ENCODE peak calls at places on chromosomes 12 and 14, in six cellular contexts. X, U, N, C, I and W are unnamed samples.

GRCh38 chr12:89882051-89882450 is 173.4 kb upstream of the ATP2B1 start:
- DNase-seq in I (no peak), X (no peak), N (no peak), U (no peak), C (peak; percentile 53), W (peak; percentile 61)

GRCh38 chr14:36659822-36660735 is 1.6 kb upstream of the PAX9 start:
- DNase-seq in X (no peak), C (no peak), U (no peak), N (no peak), I (no peak), W (no peak)

GRCh38 chr14:31954991-31955390 is 122.1 kb upstream of the ARHGAP5 start:
- DNase-seq in U (no peak), N (no peak), X (no peak), C (peak; percentile 39), I (no peak), W (no peak)

GRCh38 chr12:38648813-38649212 is 256.6 kb downstream of the CPNE8 start:
- DNase-seq in C (no peak), U (no peak), I (no peak), N (no peak), X (no peak), W (no peak)

GRCh38 chr14:64873506-64874220 is 6.0 kb downstream of the SPTB start:
- DNase-seq in I (no peak), X (no peak), C (no peak), U (no peak), N (no peak), W (no peak)

GRCh38 chr12:227286-227915 is 13.4 kb upstream of the SLC6A12 start:
- DNase-seq in X (no peak), U (no peak), I (no peak), N (no peak), C (no peak), W (no peak)

GRCh38 chr12:16330554-16330953 is 16.9 kb upstream of the MGST1 start:
- DNase-seq in U (no peak), C (no peak), N (no peak), I (no peak), X (no peak), W (no peak)

GRCh38 chr12:46450279-46450748 is 77.7 kb upstream of the SLC38A2 start:
- DNase-seq in U (peak; percentile 79), I (peak; percentile 77), X (no peak), C (no peak), N (peak; percentile 82), W (no peak)

GRCh38 chr14:74552623-74553022 is 59.1 kb downstream of the ISCA2 start:
- DNase-seq in X (no peak), U (peak; percentile 88), I (peak; percentile 79), N (peak; percentile 44), C (peak; percentile 36), W (no peak)

GRCh38 chr12:24045816-24046257 is 96.4 kb upstream of the SOX5 start:
- DNase-seq in C (peak; percentile 88), X (peak; percentile 90), I (no peak), U (no peak), N (no peak), W (no peak)

GRCh38 chr14:45085004-45085403 is 1.1 kb downstream of the PRPF39 start:
- DNase-seq in C (peak; percentile 60), X (no peak), U (no peak), I (no peak), N (no peak), W (no peak)

GRCh38 chr12:78146365-78146772 is 315.7 kb downstream of the NAV3 start:
- DNase-seq in I (no peak), N (no peak), X (peak; percentile 26), C (peak; percentile 65), U (no peak), W (no peak)

GRCh38 chr12:42173961-42174521 is 29.4 kb upstream of the GXYLT1 start:
- DNase-seq in U (no peak), I (no peak), C (no peak), X (no peak), N (no peak), W (no peak)

GRCh38 chr14:31566456-31566855 is 5.3 kb downstream of the NUBPL start:
- DNase-seq in U (no peak), I (no peak), N (no peak), X (no peak), C (no peak), W (no peak)

GRCh38 chr12:71782007-71782406 is 27.3 kb downstream of the RAB21 start:
- DNase-seq in I (no peak), U (no peak), C (no peak), N (no peak), X (no peak), W (no peak)

GRCh38 chr14:30610719-30611388 is 11.3 kb upstream of the SCFD1 start:
- DNase-seq in I (no peak), U (no peak), X (peak; percentile 67), N (peak; percentile 74), C (peak; percentile 78), W (no peak)

GRCh38 chr12:121267822-121268221 is 28.7 kb downstream of the CAMKK2 start:
- DNase-seq in X (no peak), C (no peak), N (no peak), I (no peak), U (no peak), W (no peak)

GRCh38 chr14:64979336-64980074 is 7.2 kb upstream of the FNTB start:
- DNase-seq in U (no peak), C (peak; percentile 43), N (no peak), X (peak; percentile 19), I (no peak), W (no peak)

GRCh38 chr12:58873496-58873895 is 46.8 kb downstream of the LRIG3 start:
- DNase-seq in X (peak; percentile 92), N (no peak), I (no peak), U (no peak), C (no peak), W (no peak)

GRCh38 chr12:57580466-57580795 is 10.6 kb upstream of the PIP4K2C start:
- DNase-seq in N (no peak), U (no peak), I (no peak), C (no peak), X (no peak), W (no peak)

GRCh38 chr12:122197612-122197966 is 5.9 kb upstream of the B3GNT4 start:
- DNase-seq in X (no peak), N (no peak), I (no peak), C (no peak), U (no peak), W (no peak)

GRCh38 chr12:20234474-20234873 is 133.9 kb upstream of the PDE3A start:
- DNase-seq in U (no peak), C (no peak), X (no peak), I (no peak), N (no peak), W (no peak)

GRCh38 chr12:65430571-65431306 is 152.3 kb downstream of the MSRB3 start:
- DNase-seq in N (no peak), I (no peak), X (peak; percentile 62), U (no peak), C (peak; percentile 51), W (no peak)

GRCh38 chr14:91352101-91352500 is 65.5 kb downstream of the CCDC88C start:
- DNase-seq in C (peak; percentile 12), N (no peak), I (peak; percentile 68), U (peak; percentile 78), X (no peak), W (no peak)
- H3K4me3 ChIP-seq in C (no peak overlapping the region), N (no peak overlapping the region), I (peak overlapping the region; percentile 32), U (peak overlapping the region; percentile 15), X (no peak overlapping the region), W (no peak overlapping the region)

DNA sequence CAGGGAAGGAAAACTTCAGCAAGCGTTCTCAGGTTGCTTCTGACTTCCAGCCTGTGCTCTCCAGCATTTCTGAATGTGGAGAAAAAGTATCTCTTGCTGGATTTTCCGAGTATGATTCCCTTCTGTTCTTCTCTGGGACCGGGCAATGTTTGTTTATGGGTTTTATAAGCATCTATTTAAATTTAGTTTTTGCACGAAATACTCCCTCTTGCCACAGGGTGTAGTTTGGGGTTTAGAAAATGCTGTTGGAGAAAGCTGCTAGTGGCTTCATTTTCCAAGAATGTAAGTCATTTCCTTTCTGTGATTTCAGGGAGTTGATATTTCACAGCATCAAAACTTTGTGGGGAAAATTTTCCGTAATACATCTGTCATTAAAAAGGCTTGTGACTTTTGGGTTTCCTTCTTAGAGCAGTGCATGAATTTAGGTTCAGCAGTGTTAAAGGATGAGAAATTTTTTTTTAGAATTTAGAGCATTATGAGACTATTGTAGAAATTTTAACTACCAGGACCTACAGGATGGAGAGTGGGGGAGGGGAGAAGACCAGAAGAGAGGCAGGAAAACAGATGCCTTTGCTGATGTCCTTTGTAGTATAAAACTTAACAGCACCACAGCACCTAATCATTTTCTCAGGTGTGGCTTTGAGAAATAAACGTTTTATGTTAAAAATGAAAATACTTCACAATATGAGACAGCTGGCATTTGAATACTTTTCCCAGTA is 1.5 kb downstream of the FRMD6 start:
- DNase-seq in U (no peak), X (peak; percentile 75), C (peak; percentile 77), I (no peak), N (no peak), W (no peak)
- TF ChIP-seq CTCF in U (no peak), X (peak; percentile 53), C (peak; percentile 52), I (peak; percentile 51), N (peak; percentile 62), W (no peak)

DNA sequence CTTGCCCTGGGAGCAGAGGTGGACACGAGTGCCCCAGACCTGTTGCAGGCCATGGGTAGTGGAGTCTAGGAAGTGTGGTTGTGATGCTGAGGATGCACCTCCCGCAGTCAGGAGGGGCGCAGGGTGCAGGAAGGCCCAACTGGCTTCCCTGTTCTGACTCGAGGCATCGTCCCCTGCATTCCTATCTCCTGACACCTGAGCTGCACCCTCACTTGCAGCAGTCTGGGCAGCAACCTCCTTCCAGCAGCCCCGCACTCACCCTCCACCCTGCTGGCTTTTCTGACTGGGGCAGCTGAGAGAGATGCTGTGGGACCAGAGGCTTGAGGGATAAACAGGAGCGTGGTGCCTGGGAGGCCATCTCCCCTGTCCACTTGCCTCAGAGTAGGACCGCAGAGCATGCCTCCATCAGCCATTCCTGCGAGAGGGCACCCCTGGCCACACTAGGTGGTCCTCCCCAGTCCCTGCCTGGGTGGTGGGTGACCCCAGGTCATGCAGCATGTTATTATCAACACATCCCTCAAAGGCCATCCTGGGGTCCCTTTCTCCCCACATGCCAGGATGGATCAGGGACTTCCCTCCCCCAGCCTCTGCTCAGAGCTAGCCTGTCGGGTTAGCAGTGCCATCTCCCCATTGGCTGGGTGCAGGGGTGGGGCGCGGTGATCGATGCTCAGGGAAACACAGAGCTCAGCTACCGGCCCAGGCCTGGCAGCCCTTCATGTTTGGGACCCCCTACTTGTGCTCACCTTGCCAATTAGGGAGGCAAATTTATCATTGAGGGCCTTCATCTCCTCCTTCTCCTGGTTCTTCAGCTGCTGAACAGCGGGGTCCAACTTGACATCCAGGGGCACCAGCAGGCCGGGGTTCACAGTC is 719 bp downstream of the KRT80 start:
- DNase-seq in X (no peak), N (no peak), I (no peak), U (no peak), C (no peak), W (no peak)
- H3K4me3 ChIP-seq in X (no peak overlapping the region), N (no peak overlapping the region), I (no peak overlapping the region), U (no peak overlapping the region), C (no peak overlapping the region), W (no peak overlapping the region)

GRCh38 chr12:100860611-100861010 is 66.0 kb downstream of the ANO4 start:
- DNase-seq in C (peak; percentile 49), N (no peak), I (no peak), U (no peak), X (no peak), W (no peak)

GRCh38 chr12:100862600-100863149 is 68.1 kb downstream of the ANO4 start:
- DNase-seq in N (no peak), X (no peak), C (peak; percentile 6), U (no peak), I (no peak), W (no peak)

GRCh38 chr12:100868487-100868886 is 73.9 kb downstream of the ANO4 start:
- DNase-seq in C (peak; percentile 79), X (peak; percentile 12), U (no peak), N (no peak), I (no peak), W (no peak)

GRCh38 chr12:100867639-100868393 is 73.2 kb downstream of the ANO4 start:
- DNase-seq in U (no peak), I (no peak), C (no peak), N (no peak), X (no peak), W (no peak)

GRCh38 chr12:100864366-100864765 is 69.8 kb downstream of the ANO4 start:
- DNase-seq in N (no peak), X (no peak), U (no peak), I (no peak), C (no peak), W (no peak)
- TF ChIP-seq CTCF in N (no peak), X (no peak), U (no peak), I (no peak), C (no peak), W (no peak)